ENCODE peak calls at places on chromosome 10, in eight cellular contexts. X is A673; W is left ventricle myocardium superior; E is activated B cell treated with CpG ODN at 0.5 μM for 24 hours; N is GM23248; T is activated CD8-positive, alpha-beta memory T cell treated with anti-CD3 and anti-CD28 coated beads, Interleukin-2, amount 50 U/mL, for 4 hours; D is AG04449; Y is A549. M is an unnamed sample.

GRCh38 chr10:91006001-91006751 is 85.3 kb upstream of the ANKRD1 start:
- DNase-seq in N (peak; percentile 72), Y (peak; percentile 76), T (peak; percentile 60), X (peak; percentile 69), W (peak; percentile 35), E (no peak), D (peak; percentile 41), M (peak; percentile 51)

GRCh38 chr10:131400518-131400917 is 89.0 kb upstream of the TCERG1L start:
- DNase-seq in E (no peak), Y (no peak), D (no peak), W (no peak), N (no peak), T (no peak), X (no peak), M (no peak)

GRCh38 chr10:66414943-66415342 is 510.9 kb upstream of the LRRTM3 start:
- DNase-seq in Y (no peak), X (no peak), T (no peak), N (no peak), D (no peak), E (no peak), W (no peak), M (no peak)

GRCh38 chr10:77371848-77372247 is 265.8 kb downstream of the KCNMA1 start:
- DNase-seq in W (no peak), T (no peak), D (no peak), N (no peak), X (no peak), Y (peak; percentile 43), E (no peak), M (no peak)

GRCh38 chr10:99593312-99593711 is 26.9 kb downstream of the SLC25A28 start:
- DNase-seq in E (no peak), D (no peak), X (no peak), N (no peak), T (no peak), W (no peak), Y (peak; percentile 25), M (no peak)

GRCh38 chr10:33666686-33667480 is 332.4 kb upstream of the NRP1 start:
- DNase-seq in X (no peak), Y (no peak), N (no peak), E (no peak), W (no peak), T (no peak), D (no peak), M (no peak)

GRCh38 chr10:100679327-100679726 is 66.1 kb upstream of the PAX2 start:
- DNase-seq in N (no peak), W (no peak), T (no peak), D (no peak), X (no peak), Y (no peak), E (no peak), M (no peak)

GRCh38 chr10:78551184-78552005 is 517.4 kb upstream of the ZMIZ1 start:
- DNase-seq in T (no peak), X (no peak), W (no peak), D (no peak), E (no peak), Y (no peak), N (no peak), M (no peak)

GRCh38 chr10:132036887-132037675 is 28.7 kb upstream of the JAKMIP3 start:
- DNase-seq in D (no peak), W (peak; percentile 57), E (no peak), X (no peak), N (no peak), Y (no peak), T (no peak), M (no peak)

GRCh38 chr10:72738476-72738875 is 46.5 kb downstream of the MCU start:
- DNase-seq in X (no peak), D (no peak), W (no peak), T (no peak), Y (no peak), E (no peak), N (no peak), M (no peak)

M was measured in central memory CD8-positive, alpha-beta T cell.